ENCODE peak calls at places on chromosomes 12 and 14, in five cellular contexts. S is astrocyte, U is SJSA1, D is colonic mucosa, V is mesenchymal stem cell. C is an unnamed sample. For H3K9me3, the result is how much of the 10 kb centered on the place peaks cover.

GRCh38 chr14:52551696-52552062 is 626 bp downstream of the TXNDC16 start:
- DNase-seq in S (peak), U (no peak), D (peak), V (peak), C (peak)

GRCh38 chr12:120209851-120210250 is 8.9 kb upstream of the RPLP0 start:
- DNase-seq in S (no peak), U (no peak), D (no peak), V (no peak), C (no peak)

GRCh38 chr14:22276913-22277816 is 311.9 kb downstream of the DAD1 start:
- DNase-seq in S (no peak), U (no peak), D (no peak), V (peak), C (peak)

GRCh38 chr14:64114166-64114565 is 180.0 kb downstream of the ESR2 start:
- DNase-seq in S (no peak), U (no peak), D (peak), V (peak), C (no peak)

GRCh38 chr12:115398311-115398781 is 714.4 kb upstream of the TBX3 start:
- DNase-seq in S (no peak), U (no peak), D (peak), V (peak), C (peak)

GRCh38 chr12:4224211-4224878 is 49.2 kb upstream of the CCND2 start:
- DNase-seq in S (no peak), U (no peak), D (no peak), V (no peak), C (no peak)

GRCh38 chr14:77140937-77141591 is 527 bp downstream of the ZDHHC22 start:
- DNase-seq in S (peak), U (no peak), D (no peak), V (peak), C (peak)

GRCh38 chr14:45251912-45252311 is 1.1 kb downstream of the MIS18BP1 start:
- DNase-seq in S (no peak), U (no peak), D (peak), V (peak), C (peak)

GRCh38 chr12:23947395-23947794 is 2.1 kb downstream of the SOX5 start:
- DNase-seq in S (no peak), U (no peak), D (no peak), V (no peak), C (no peak)

GRCh38 chr14:93156693-93157369 is 27.9 kb downstream of the MOAP1 start:
- DNase-seq in S (no peak), U (no peak), D (no peak), V (no peak), C (peak)

GRCh38 chr12:108609535-108610335 is 11.9 kb upstream of the TMEM119 start:
- DNase-seq in S (peak), U (peak), D (peak), V (peak), C (no peak)

GRCh38 chr12:26748412-26748740 is 84.6 kb downstream of the ITPR2 start:
- DNase-seq in S (no peak), U (no peak), D (no peak), V (no peak), C (no peak)

GRCh38 chr12:124474709-124475108 is 92.7 kb downstream of the NCOR2 start:
- DNase-seq in S (no peak), U (no peak), D (no peak), V (no peak), C (no peak)

GRCh38 chr12:92206596-92206995 is 61.0 kb upstream of the BTG1 start:
- DNase-seq in S (no peak), U (no peak), D (no peak), V (peak), C (no peak)

GRCh38 chr12:116689586-116689985 is 48.3 kb downstream of the SPRING1 start:
- DNase-seq in S (no peak), U (no peak), D (no peak), V (no peak), C (no peak)

GRCh38 chr12:57940915-57941164 is 527 bp upstream of the ATP23 start:
- DNase-seq in S (no peak), U (no peak), D (peak), V (no peak), C (no peak)

GRCh38 chr12:108854453-108855283 is 2.7 kb downstream of the SSH1 start:
- DNase-seq in S (peak), U (peak), D (no peak), V (peak), C (peak)

GRCh38 chr12:14396071-14396470 is 30.6 kb downstream of the ATF7IP start:
- DNase-seq in S (no peak), U (no peak), D (no peak), V (peak), C (no peak)

GRCh38 chr12:19171731-19172130 is 42.2 kb downstream of the PLEKHA5 start:
- DNase-seq in S (no peak), U (no peak), D (no peak), V (no peak), C (peak)

GRCh38 chr12:123089125-123089524 is 61.8 kb downstream of the PITPNM2 start:
- DNase-seq in S (no peak), U (no peak), D (no peak), V (no peak), C (no peak)

GRCh38 chr14:91399868-91400640 is 17.6 kb downstream of the CCDC88C start:
- DNase-seq in S (no peak), U (no peak), D (peak), V (no peak), C (no peak)

GRCh38 chr12:130152386-130152785 is 9.9 kb upstream of the FZD10 start:
- DNase-seq in S (no peak), U (no peak), D (no peak), V (no peak), C (no peak)

GRCh38 chr12:4270670-4271432 is 2.7 kb upstream of the CCND2 start:
- DNase-seq in S (no peak), U (no peak), D (peak), V (peak), C (no peak)

GRCh38 chr12:52321433-52321832 is 235 bp upstream of the KRT83 start:
- DNase-seq in S (no peak), U (no peak), D (no peak), V (no peak), C (no peak)

GRCh38 chr12:133234971-133235370 is 706 bp downstream of the ANHX start:
- DNase-seq in S (no peak), U (no peak), D (no peak), V (no peak), C (no peak)
- H3K9me3 ChIP-seq in S (under half), U (under half), D (under half), V (under half), C (under half)

GRCh38 chr12:73266206-73266605 is 994.0 kb downstream of the TRHDE start:
- DNase-seq in S (no peak), U (no peak), D (no peak), V (no peak), C (no peak)
- H3K9me3 ChIP-seq in S (under half), U (under half), D (under half), V (under half), C (under half)

GRCh38 chr12:133233993-133234564 is 1.6 kb downstream of the ANHX start:
- DNase-seq in S (no peak), U (no peak), D (no peak), V (no peak), C (no peak)

GRCh38 chr12:133231001-133231400 is 4.7 kb downstream of the ANHX start:
- DNase-seq in S (no peak), U (no peak), D (no peak), V (no peak), C (no peak)

GRCh38 chr12:133235401-133236112 is at the start of gene ANHX:
- DNase-seq in S (no peak), U (no peak), D (no peak), V (no peak), C (no peak)

GRCh38 chr12:133236144-133236543 is 467 bp upstream of the ANHX start:
- DNase-seq in S (no peak), U (no peak), D (no peak), V (no peak), C (no peak)

DNA sequence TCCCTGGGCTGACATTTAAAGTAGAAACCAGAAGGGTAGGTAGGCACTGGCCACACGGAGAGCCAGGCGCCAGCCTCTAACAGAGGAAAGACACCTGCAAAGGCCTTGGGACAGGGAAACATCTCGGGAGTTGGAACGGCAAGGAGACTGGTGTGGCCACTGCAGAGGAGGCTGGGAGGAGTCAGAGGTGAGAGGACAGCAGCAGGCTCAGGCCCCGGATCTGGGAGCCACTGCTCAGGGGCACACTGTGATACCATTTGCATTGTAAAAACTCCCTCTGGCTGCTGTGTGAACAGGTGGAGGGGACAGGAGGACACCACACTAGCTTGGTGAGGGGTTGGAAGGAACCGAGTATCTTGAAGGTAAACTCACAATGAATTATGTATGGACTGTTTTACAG is 2.7 kb downstream of the ANHX start:
- DNase-seq in S (no peak), U (no peak), D (no peak), V (no peak), C (no peak)
- H3K9me3 ChIP-seq in S (under half), U (under half), D (under half), V (under half), C (under half)

DNA sequence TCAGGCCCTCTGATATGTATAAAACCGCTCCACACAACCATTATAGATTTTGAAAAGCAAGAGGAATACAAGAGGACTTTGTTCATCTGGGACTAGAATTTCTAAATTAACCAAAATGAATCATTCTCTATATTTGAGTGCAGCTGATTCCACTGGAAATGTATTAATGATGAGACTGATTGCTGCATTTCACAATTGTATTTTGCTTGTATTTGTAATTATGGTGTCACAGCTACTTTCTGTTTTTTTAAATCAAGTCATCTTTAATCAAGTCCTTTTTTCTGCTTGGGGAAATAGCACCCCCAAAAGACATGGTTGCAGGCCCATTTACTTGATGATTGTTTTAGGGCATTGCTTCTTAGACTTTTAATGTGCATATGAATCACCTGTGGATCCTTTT is 162.4 kb downstream of the KICS2 start:
- DNase-seq in S (no peak), U (no peak), D (no peak), V (no peak), C (no peak)
- H3K9me3 ChIP-seq in S (under half), U (under half), D (under half), V (under half), C (under half)

GRCh38 chr14:103172921-103173320 is 49.7 kb downstream of the TNFAIP2 start:
- DNase-seq in S (no peak), U (no peak), D (no peak), V (no peak), C (peak)
- H3K9me3 ChIP-seq in S (under half), U (under half), D (under half), V (under half), C (under half)

DNA sequence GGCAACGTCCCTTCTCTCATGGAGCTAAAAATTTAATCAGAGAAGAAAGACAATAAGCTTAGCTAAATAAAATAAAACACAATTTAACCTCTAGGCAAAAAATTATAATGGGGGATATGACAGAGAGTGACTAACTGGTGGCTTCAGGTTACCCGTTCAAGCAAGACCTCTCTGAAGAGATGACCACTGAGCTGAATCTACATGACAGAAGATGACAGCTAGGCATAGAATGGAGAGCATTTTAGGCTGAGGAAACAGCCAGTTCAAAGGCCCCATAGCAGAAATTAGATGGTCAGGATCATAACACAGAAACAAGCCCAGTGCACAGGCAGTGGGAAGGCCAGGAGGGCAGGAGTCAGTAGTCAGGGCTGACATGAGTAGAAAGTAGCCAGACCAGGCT is 1094.3 kb downstream of the VRK1 start:
- DNase-seq in S (no peak), U (no peak), D (no peak), V (no peak), C (no peak)
- H3K9me3 ChIP-seq in S (under half), U (under half), D (under half), V (under half), C (under half)

GRCh38 chr12:34396861-34397590 is 374.7 kb downstream of the ALG10 start:
- DNase-seq in S (no peak), U (peak), D (no peak), V (no peak), C (no peak)
- H3K9me3 ChIP-seq in S (under half), U (under half), D (under half), V (under half), C (under half)

DNA sequence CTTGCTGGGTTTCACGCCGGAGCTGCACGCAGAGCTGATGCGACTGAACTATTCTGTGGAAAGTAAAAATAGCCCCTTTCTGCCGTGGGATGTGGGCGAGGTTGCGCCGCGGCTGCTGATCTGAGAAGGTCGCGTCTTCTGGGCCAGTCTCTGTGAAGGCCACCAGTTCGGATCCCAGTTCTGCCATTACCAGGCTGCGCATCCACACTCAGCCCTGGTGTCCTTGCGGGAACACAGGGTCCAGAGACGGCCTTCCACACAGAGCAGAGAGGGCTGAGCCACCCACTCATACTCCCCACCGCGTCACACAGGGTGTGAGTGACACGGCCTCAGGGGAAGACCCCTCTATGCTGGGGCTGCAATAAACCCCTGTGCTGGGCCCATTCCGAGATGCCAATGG is 13.9 kb downstream of the GALNT9 start:
- DNase-seq in S (no peak), U (no peak), D (no peak), V (no peak), C (no peak)
- H3K9me3 ChIP-seq in S (under half), U (under half), D (under half), V (under half), C (under half)

C was measured in PC-3.